ENCODE peak calls at places on chromosomes 11 and 22, in four cellular contexts. N is amygdala; Z is EL; A is activated T-cell treated with anti-CD3 and anti-CD28 coated beads, Interleukin-2, amount 50 U/mL, for 72 hours. X is an unnamed sample.

GRCh38 chr11:92886243-92886905 is 83.1 kb upstream of the MTNR1B start:
- DNase-seq in N (peak), A (peak), Z (peak), X (peak)

GRCh38 chr11:115222218-115222862 is 281.9 kb downstream of the CADM1 start:
- DNase-seq in Z (peak), A (peak), N (no peak), X (no peak)

GRCh38 chr11:14093065-14093464 is 130.5 kb downstream of the SPON1 start:
- DNase-seq in N (no peak), A (no peak), Z (no peak), X (no peak)

GRCh38 chr22:49426098-49426497 is 401.6 kb downstream of the BRD1 start:
- DNase-seq in Z (no peak), N (no peak), A (no peak), X (no peak)

GRCh38 chr11:72735495-72736027 is 16.6 kb downstream of the ARAP1 start:
- DNase-seq in N (no peak), A (no peak), Z (peak), X (no peak)

GRCh38 chr11:126189109-126189929 is 22.1 kb downstream of the RPUSD4 start:
- DNase-seq in A (no peak), N (no peak), Z (no peak), X (no peak)

GRCh38 chr11:24312464-24313238 is 184.2 kb upstream of the LUZP2 start:
- DNase-seq in A (no peak), Z (peak), N (no peak), X (no peak)

GRCh38 chr11:94457118-94458029 is 36.3 kb downstream of the MRE11 start:
- DNase-seq in Z (no peak), A (no peak), N (no peak), X (no peak)

GRCh38 chr11:126225266-126225665 is 13.7 kb downstream of the FAM118B start:
- DNase-seq in A (no peak), Z (no peak), N (no peak), X (no peak)

GRCh38 chr22:41444360-41445170 is 2.0 kb downstream of the TOB2 start:
- DNase-seq in A (peak), Z (peak), N (peak), X (peak)

GRCh38 chr11:120929664-120930154 is 94.2 kb upstream of the TBCEL start:
- DNase-seq in Z (peak), A (peak), N (peak), X (no peak)

GRCh38 chr22:45919504-45920286 is 57.3 kb downstream of the WNT7B start:
- DNase-seq in Z (no peak), A (no peak), N (no peak), X (no peak)

GRCh38 chr11:86232556-86232955 is 12.0 kb upstream of the EED start:
- DNase-seq in A (no peak), N (no peak), Z (no peak), X (no peak)

GRCh38 chr11:112297248-112297866 is 36.7 kb upstream of the PLET1 start:
- DNase-seq in Z (no peak), A (peak), N (no peak), X (no peak)

GRCh38 chr11:107301886-107302285 is 155.7 kb downstream of the CWF19L2 start:
- DNase-seq in Z (peak), A (no peak), N (no peak), X (no peak)

GRCh38 chr11:30445056-30445455 is 122.2 kb downstream of the ARL14EP start:
- DNase-seq in Z (no peak), N (no peak), A (no peak), X (no peak)

GRCh38 chr11:3861698-3862097 is 6.2 kb downstream of the STIM1 start:
- DNase-seq in N (no peak), Z (no peak), A (peak), X (no peak)

GRCh38 chr22:45863981-45864751 is 112.8 kb downstream of the WNT7B start:
- DNase-seq in A (peak), Z (peak), N (peak), X (no peak)

GRCh38 chr22:28802595-28803087 is 2.3 kb upstream of the XBP1 start:
- DNase-seq in A (no peak), Z (no peak), N (no peak), X (no peak)